ENCODE peak calls at places on chromosomes 5 and 9, in ten cellular contexts. C, N, A, Z, T, M, H, O, G and D are unnamed samples.

GRCh38 chr9:72984150-72984947 is 31.5 kb upstream of the ALDH1A1 start:
- DNase-seq in C (no peak), H (no peak), A (no peak), N (no peak), O (no peak), M (no peak), G (no peak), T (no peak), Z (no peak), D (no peak)

GRCh38 chr9:28166179-28166578 is 592.9 kb upstream of the C9orf72 start:
- DNase-seq in T (no peak), H (no peak), M (no peak), N (no peak), A (no peak), O (peak), C (peak), Z (no peak), G (no peak), D (no peak)

GRCh38 chr9:96581823-96582598 is 37.6 kb downstream of the CDC14B start:
- DNase-seq in A (no peak), G (no peak), Z (no peak), N (no peak), M (no peak), T (no peak), O (peak), C (no peak), H (no peak), D (no peak)

GRCh38 chr5:11904270-11904906 is at the start of gene CTNND2:
- DNase-seq in O (no peak), Z (no peak), N (no peak), G (no peak), A (no peak), C (peak), M (no peak), H (no peak), T (no peak), D (no peak)

GRCh38 chr5:132771559-132771998 is 5.5 kb downstream of the SEPTIN8 start:
- DNase-seq in T (peak), M (peak), Z (no peak), O (no peak), G (peak), A (no peak), C (no peak), N (peak), H (no peak), D (peak)

GRCh38 chr5:72693001-72693442 is 123.4 kb upstream of the TNPO1 start:
- DNase-seq in Z (no peak), H (no peak), C (no peak), G (no peak), N (no peak), O (no peak), T (no peak), M (peak), A (no peak), D (peak)

GRCh38 chr5:174482549-174482948 is 241.8 kb upstream of the MSX2 start:
- DNase-seq in H (no peak), G (no peak), A (no peak), O (no peak), N (no peak), C (no peak), T (no peak), Z (no peak), M (no peak), D (no peak)

GRCh38 chr5:154474267-154474956 is 3.6 kb downstream of the HAND1 start:
- DNase-seq in H (no peak), O (no peak), G (no peak), Z (no peak), T (no peak), A (no peak), M (no peak), C (no peak), N (no peak), D (no peak)

GRCh38 chr9:97846347-97846746 is 6.7 kb upstream of the FOXE1 start:
- DNase-seq in H (no peak), Z (no peak), A (no peak), O (no peak), T (no peak), N (no peak), C (no peak), G (no peak), M (no peak), D (no peak)

GRCh38 chr5:160470437-160471341 is 49.0 kb downstream of the PTTG1 start:
- DNase-seq in C (no peak), T (no peak), G (no peak), H (no peak), O (no peak), A (peak), N (peak), M (peak), Z (no peak), D (no peak)

GRCh38 chr5:77635617-77636422 is 2.7 kb downstream of the OTP start:
- DNase-seq in O (no peak), N (no peak), M (no peak), C (peak), Z (no peak), T (no peak), H (no peak), A (no peak), G (no peak), D (no peak)
- H3K4me3 ChIP-seq in O (no peak), N (no peak), M (no peak), C (no peak), Z (no peak), T (no peak), H (no peak), A (no peak), G (no peak), D (no peak)

DNA sequence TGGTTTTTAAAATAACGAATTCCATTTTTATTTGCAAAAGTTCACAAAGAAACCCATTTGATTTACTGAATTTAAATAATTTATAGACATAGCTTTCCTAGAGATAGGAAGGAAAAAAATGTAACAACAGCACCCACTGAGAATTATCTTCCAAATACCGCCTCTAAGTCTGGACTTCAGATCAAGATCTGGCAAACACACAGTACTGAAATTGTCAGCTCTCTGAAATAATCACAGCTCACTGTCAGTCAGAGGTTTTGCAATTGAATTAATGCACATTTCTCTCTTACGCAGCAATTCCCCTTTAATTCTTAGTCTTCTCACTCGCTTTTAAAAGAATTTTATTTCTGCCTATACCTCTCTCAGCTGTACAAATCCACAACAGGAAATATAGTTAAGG is 29.2 kb upstream of the LPAR1 start:
- DNase-seq in A (no peak), N (no peak), O (no peak), C (no peak), Z (no peak), T (no peak), G (no peak), H (no peak), M (peak), D (no peak)
- H3K4me3 ChIP-seq in A (no peak), N (no peak), O (no peak), C (no peak), Z (no peak), T (no peak), G (no peak), H (no peak), M (peak), D (no peak)

GRCh38 chr9:127963359-127964064 is 17.3 kb downstream of the EEIG1 start:
- DNase-seq in G (no peak), C (no peak), O (no peak), M (no peak), T (no peak), A (no peak), Z (no peak), H (no peak), N (no peak), D (no peak)
- H3K4me3 ChIP-seq in G (no peak), C (no peak), O (no peak), M (peak), T (no peak), A (no peak), Z (peak), H (no peak), N (no peak), D (no peak)

GRCh38 chr5:6714221-6715041 is 1.2 kb downstream of the TENT4A start:
- DNase-seq in H (no peak), T (no peak), O (no peak), A (no peak), C (no peak), G (no peak), M (no peak), Z (no peak), N (no peak), D (no peak)

GRCh38 chr5:6715758-6716633 is 2.8 kb downstream of the TENT4A start:
- DNase-seq in T (peak), H (no peak), O (peak), M (no peak), C (no peak), G (no peak), A (no peak), Z (no peak), N (no peak), D (no peak)

GRCh38 chr5:6713274-6714181 is at the start of gene TENT4A:
- DNase-seq in O (no peak), Z (no peak), T (peak), A (peak), M (peak), N (no peak), H (no peak), C (no peak), G (no peak), D (no peak)

GRCh38 chr5:6716634-6717149 is 3.5 kb downstream of the TENT4A start:
- DNase-seq in C (no peak), M (no peak), Z (no peak), N (no peak), G (no peak), H (no peak), T (no peak), O (no peak), A (no peak), D (no peak)

GRCh38 chr5:6715271-6715670 is 2.0 kb downstream of the TENT4A start:
- DNase-seq in C (no peak), H (no peak), N (no peak), O (no peak), M (no peak), G (no peak), Z (no peak), T (no peak), A (no peak), D (no peak)
- H3K4me3 ChIP-seq in C (peak), H (peak), N (peak), O (peak), M (peak), G (peak), Z (peak), T (peak), A (no peak), D (peak)

DNA sequence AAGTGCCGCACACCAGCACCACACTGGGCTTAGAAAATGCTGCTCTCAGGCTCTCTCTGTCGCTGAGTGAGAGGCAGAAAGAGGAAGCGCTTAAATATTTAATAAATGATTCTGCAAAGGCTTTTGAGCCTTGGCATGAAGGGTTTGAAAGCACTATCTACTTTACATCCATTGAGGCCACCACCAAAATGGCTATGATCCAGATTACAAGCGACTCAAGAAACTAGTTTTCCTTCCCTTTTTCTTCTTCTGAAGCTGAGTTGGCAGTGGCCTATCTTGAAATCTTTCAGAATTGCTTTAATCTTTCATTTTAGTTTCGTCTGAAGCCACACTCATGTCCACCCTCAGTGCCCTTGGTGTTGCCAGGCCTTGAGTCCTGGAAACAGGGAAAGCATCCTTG is 59.5 kb downstream of the EBF1 start:
- DNase-seq in T (no peak), O (no peak), N (no peak), M (no peak), A (no peak), C (no peak), Z (no peak), G (no peak), H (no peak), D (no peak)
- H3K4me3 ChIP-seq in T (no peak), O (no peak), N (no peak), M (no peak), A (no peak), C (no peak), Z (no peak), G (no peak), H (no peak), D (no peak)

GRCh38 chr5:128083811-128084227 is 253 bp downstream of the SLC12A2 start:
- DNase-seq in C (no peak), M (no peak), T (no peak), N (no peak), A (no peak), G (no peak), O (peak), Z (no peak), H (no peak), D (no peak)

GRCh38 chr5:128082551-128083032 is 974 bp upstream of the SLC12A2 start:
- DNase-seq in O (no peak), N (no peak), A (no peak), Z (no peak), C (no peak), M (no peak), H (no peak), G (no peak), T (no peak), D (no peak)

GRCh38 chr5:128084228-128085167 is 932 bp downstream of the SLC12A2 start:
- DNase-seq in H (no peak), C (peak), Z (peak), G (no peak), A (peak), N (peak), M (no peak), O (peak), T (peak), D (no peak)

GRCh38 chr5:128083033-128083810 is at the start of gene SLC12A2:
- DNase-seq in T (peak), C (peak), A (peak), N (peak), H (peak), Z (peak), M (peak), O (peak), G (peak), D (peak)

DNA sequence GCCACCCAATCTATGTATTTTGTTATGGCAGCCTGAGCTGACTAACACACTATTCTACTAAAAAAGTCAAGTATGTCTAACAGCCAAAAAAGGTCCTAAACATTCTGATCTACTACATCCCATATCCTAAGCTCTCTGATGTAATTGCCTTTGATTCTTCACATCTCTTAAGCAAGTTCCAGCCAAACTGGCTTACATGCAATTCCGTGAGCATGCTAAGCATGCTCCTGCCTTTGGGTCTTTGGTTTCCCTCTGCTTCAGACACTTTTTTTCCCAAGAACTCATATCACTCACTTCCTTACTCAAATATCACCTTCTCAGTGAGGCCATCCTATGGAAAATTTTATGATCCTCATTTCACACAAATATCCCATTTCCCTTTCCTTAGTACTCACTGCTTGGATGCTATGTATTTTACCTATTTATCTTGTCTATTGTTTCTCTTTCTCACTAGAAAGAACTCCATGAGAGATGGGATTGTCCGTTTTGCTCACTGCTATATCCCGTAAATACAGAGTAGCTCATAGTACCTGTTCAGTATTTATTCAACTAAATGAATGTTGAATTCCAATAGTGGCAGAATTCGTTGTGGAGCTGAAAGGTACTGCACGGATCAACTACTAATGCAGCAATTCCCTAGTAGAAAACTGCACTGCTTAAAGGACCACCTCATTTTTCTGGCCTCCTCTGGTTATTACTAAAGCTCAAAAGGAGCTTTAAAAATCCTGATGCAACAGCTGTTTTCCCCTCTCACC is 2.3 kb upstream of the SLC12A2 start:
- DNase-seq in G (no peak), M (no peak), Z (no peak), T (no peak), C (no peak), A (no peak), N (no peak), H (no peak), O (peak), D (no peak)
- H3K4me3 ChIP-seq in G (peak), M (peak), Z (no peak), T (peak), C (peak), A (no peak), N (peak), H (peak), O (peak), D (peak)